ENCODE peak calls at places on chromosomes 16 and 17, in four cellular contexts. L, X, E and H are unnamed samples.

GRCh38 chr16:8962393-8963009 is 1.2 kb downstream of the USP7 start:
- DNase-seq in L (peak; percentile 22), X (peak; percentile 80), E (peak; percentile 48), H (peak; percentile 28)

GRCh38 chr17:30021708-30022317 is 80.4 kb downstream of the EFCAB5 start:
- DNase-seq in L (no peak), X (peak; percentile 11), E (no peak), H (peak; percentile 53)

GRCh38 chr16:85029981-85030381 is 2.4 kb downstream of the KIAA0513 start:
- DNase-seq in L (no peak), X (no peak), E (no peak), H (no peak)

GRCh38 chr16:57563487-57563750 is 21.0 kb downstream of the ADGRG5 start:
- DNase-seq in L (no peak), X (no peak), E (no peak), H (no peak)

GRCh38 chr17:17495448-17496188 is 577 bp downstream of the RASD1 start:
- DNase-seq in L (no peak), X (peak; percentile 85), E (no peak), H (no peak)

GRCh38 chr17:74351552-74352210 is 10.0 kb downstream of the BTBD17 start:
- DNase-seq in L (no peak), X (peak; percentile 95), E (no peak), H (no peak)

GRCh38 chr17:32876414-32877163 is at the start of gene MYO1D:
- DNase-seq in L (peak; percentile 45), X (peak; percentile 88), E (peak; percentile 52), H (peak; percentile 72)

GRCh38 chr17:73192219-73192893 is 499 bp upstream of the COG1 start:
- DNase-seq in L (peak; percentile 53), X (peak; percentile 94), E (peak; percentile 45), H (peak; percentile 91)

GRCh38 chr16:8253718-8254117 is 336.6 kb downstream of the TMEM114 start:
- DNase-seq in L (no peak), X (no peak), E (no peak), H (no peak)

GRCh38 chr17:5753421-5753820 is 169.1 kb upstream of the NLRP1 start:
- DNase-seq in L (no peak), X (no peak), E (no peak), H (no peak)